ENCODE peak calls at places on chromosomes 13 and 19, in six cellular contexts. X is activated naive CD4-positive, alpha-beta T cell; S is ACHN; I is stimulated activated CD4-positive, alpha-beta T cell treated with anti-CD3 and anti-CD28 coated beads, TNF-alpha, amount 100 ng/mL, for 1 hour; P is immature natural killer cell; J is Jurkat, Clone E6-1. E is an unnamed sample.

GRCh38 chr13:110746443-110746842 is 32.9 kb downstream of the ING1 start:
- DNase-seq in X (no peak), S (no peak), I (no peak), P (no peak), J (no peak), E (no peak)

GRCh38 chr13:67138937-67139336 is 91.2 kb downstream of the PCDH9 start:
- DNase-seq in X (no peak), S (no peak), I (no peak), P (no peak), J (no peak), E (peak)

GRCh38 chr13:23547000-23547590 is 23.1 kb upstream of the TNFRSF19 start:
- DNase-seq in X (no peak), S (peak), I (no peak), P (no peak), J (no peak), E (no peak)

GRCh38 chr13:78562237-78562889 is 41.0 kb downstream of the POU4F1 start:
- DNase-seq in X (no peak), S (no peak), I (no peak), P (no peak), J (no peak), E (no peak)

GRCh38 chr13:104253063-104253680 is 1187.0 kb upstream of the SLC10A2 start:
- DNase-seq in X (no peak), S (no peak), I (no peak), P (no peak), J (no peak), E (peak)

GRCh38 chr19:6694147-6694815 is 24.3 kb upstream of the TNFSF14 start:
- DNase-seq in X (no peak), S (no peak), I (no peak), P (no peak), J (peak), E (no peak)

GRCh38 chr19:5126498-5127223 is 157.7 kb downstream of the KDM4B start:
- DNase-seq in X (no peak), S (no peak), I (no peak), P (peak), J (no peak), E (no peak)

GRCh38 chr13:23570099-23570926 is at the start of gene TNFRSF19:
- DNase-seq in X (no peak), S (no peak), I (no peak), P (no peak), J (no peak), E (peak)

GRCh38 chr19:38514812-38515633 is 81.5 kb downstream of the RYR1 start:
- DNase-seq in X (peak), S (peak), I (peak), P (peak), J (peak), E (no peak)

GRCh38 chr19:2582984-2583956 is 107.3 kb downstream of the GADD45B start:
- DNase-seq in X (no peak), S (peak), I (no peak), P (no peak), J (no peak), E (no peak)

GRCh38 chr13:26941345-26942174 is 181.0 kb upstream of the GPR12 start:
- DNase-seq in X (no peak), S (peak), I (no peak), P (peak), J (no peak), E (no peak)

GRCh38 chr13:105982219-105982618 is 553.2 kb downstream of the EFNB2 start:
- DNase-seq in X (no peak), S (no peak), I (no peak), P (no peak), J (no peak), E (no peak)

GRCh38 chr13:22489771-22490170 is 691.0 kb upstream of the SGCG start:
- DNase-seq in X (no peak), S (no peak), I (no peak), P (no peak), J (no peak), E (no peak)

GRCh38 chr13:52006491-52007245 is 4.6 kb downstream of the ATP7B start:
- DNase-seq in X (no peak), S (no peak), I (no peak), P (no peak), J (no peak), E (no peak)

GRCh38 chr13:29640665-29641064 is 45.2 kb upstream of the SLC7A1 start:
- DNase-seq in X (no peak), S (no peak), I (no peak), P (no peak), J (no peak), E (no peak)

GRCh38 chr19:20078696-20079095 is 896 bp downstream of the ZNF90 start:
- DNase-seq in X (no peak), S (no peak), I (no peak), P (no peak), J (no peak), E (no peak)

GRCh38 chr13:62960723-62961122 is 1545.1 kb upstream of the PCDH20 start:
- DNase-seq in X (no peak), S (no peak), I (no peak), P (no peak), J (no peak), E (no peak)

GRCh38 chr19:4877753-4878490 is 10.5 kb upstream of the PLIN3 start:
- DNase-seq in X (no peak), S (no peak), I (no peak), P (no peak), J (no peak), E (no peak)

GRCh38 chr19:56139847-56140582 is 1.1 kb upstream of the ZNF444 start:
- DNase-seq in X (no peak), S (no peak), I (no peak), P (no peak), J (no peak), E (no peak)

GRCh38 chr13:20590568-20590967 is 23.6 kb downstream of the IFT88 start:
- DNase-seq in X (no peak), S (no peak), I (no peak), P (no peak), J (no peak), E (no peak)

GRCh38 chr19:44912854-44913253 is 1.6 kb upstream of the APOC1 start:
- DNase-seq in X (no peak), S (no peak), I (no peak), P (no peak), J (no peak), E (no peak)

GRCh38 chr19:44717603-44718002 is 18.7 kb downstream of the CEACAM16 start:
- DNase-seq in X (no peak), S (no peak), I (no peak), P (no peak), J (no peak), E (no peak)

GRCh38 chr19:3062165-3063105 is at the start of gene TLE5:
- DNase-seq in X (peak), S (peak), I (peak), P (peak), J (peak), E (no peak)

GRCh38 chr13:37715606-37716015 is 117.0 kb upstream of the POSTN start:
- DNase-seq in X (no peak), S (no peak), I (no peak), P (no peak), J (no peak), E (no peak)

GRCh38 chr19:4606921-4607678 is 32.2 kb upstream of the TNFAIP8L1 start:
- DNase-seq in X (no peak), S (no peak), I (no peak), P (no peak), J (no peak), E (peak)

GRCh38 chr19:38388310-38389100 is at the start of gene SPRED3:
- DNase-seq in X (peak), S (peak), I (no peak), P (no peak), J (no peak), E (no peak)

GRCh38 chr19:44847144-44848035 is 1.3 kb downstream of the NECTIN2 start:
- DNase-seq in X (no peak), S (peak), I (no peak), P (no peak), J (no peak), E (no peak)

GRCh38 chr19:46901701-46902401 is 41.1 kb downstream of the ARHGAP35 start:
- DNase-seq in X (no peak), S (peak), I (no peak), P (no peak), J (no peak), E (no peak)

E was measured in NCI-H524 treated with DMSO at 0.1 percent for 48 hours.